ENCODE peak calls at places on chromosome 10, in five cellular contexts. D, K, P, X and M are unnamed samples.

GRCh38 chr10:29804025-29804852 is 169.5 kb upstream of the SVIL start:
- DNase-seq in D (peak), K (no peak), X (no peak), P (peak), M (peak)

GRCh38 chr10:80261316-80262030 is 28.0 kb downstream of the MAT1A start:
- DNase-seq in P (no peak), X (no peak), D (no peak), K (no peak), M (no peak)

GRCh38 chr10:5449823-5450222 is 37.5 kb downstream of the NET1 start:
- DNase-seq in K (no peak), P (peak), X (no peak), D (peak), M (peak)

GRCh38 chr10:62243647-62243997 is 25.0 kb downstream of the RTKN2 start:
- DNase-seq in D (no peak), P (no peak), X (no peak), K (no peak), M (no peak)

GRCh38 chr10:51960494-51960895 is 261.1 kb upstream of the CSTF2T start:
- DNase-seq in P (peak), X (no peak), K (peak), D (peak), M (no peak)

GRCh38 chr10:43202224-43202656 is 64.0 kb downstream of the CSGALNACT2 start:
- DNase-seq in D (no peak), K (no peak), X (no peak), P (peak), M (no peak)

GRCh38 chr10:124354411-124355382 is 64.0 kb downstream of the OAT start:
- DNase-seq in K (peak), D (peak), P (peak), X (no peak), M (peak)

GRCh38 chr10:73894245-73894971 is 16.5 kb upstream of the PLAU start:
- DNase-seq in K (no peak), D (peak), X (no peak), P (peak), M (peak)

GRCh38 chr10:75512534-75512933 is 81.1 kb downstream of the LRMDA start:
- DNase-seq in X (no peak), D (no peak), P (peak), K (no peak), M (no peak)

GRCh38 chr10:117860823-117861222 is 185.9 kb downstream of the RAB11FIP2 start:
- DNase-seq in K (no peak), P (no peak), D (peak), X (no peak), M (no peak)

GRCh38 chr10:101041252-101041761 is 10.3 kb downstream of the SFXN3 start:
- DNase-seq in D (peak), K (no peak), P (peak), X (no peak), M (peak)

GRCh38 chr10:26437637-26438461 is at the start of gene APBB1IP:
- DNase-seq in K (no peak), D (no peak), P (no peak), X (no peak), M (peak)

GRCh38 chr10:86522385-86522855 is 828 bp upstream of the WAPL start:
- DNase-seq in K (no peak), X (no peak), D (no peak), P (peak), M (peak)

GRCh38 chr10:96044686-96045085 is 1.3 kb downstream of the CCNJ start:
- DNase-seq in P (peak), K (no peak), X (no peak), D (peak), M (peak)

GRCh38 chr10:96043895-96044580 is 655 bp downstream of the CCNJ start:
- DNase-seq in K (peak), X (no peak), D (peak), P (peak), M (peak)

GRCh38 chr10:96041146-96041545 is 2.2 kb upstream of the CCNJ start:
- DNase-seq in X (no peak), D (no peak), K (no peak), P (no peak), M (peak)

GRCh38 chr10:96046546-96046945 is 3.2 kb downstream of the CCNJ start:
- DNase-seq in P (no peak), K (no peak), X (no peak), D (no peak), M (no peak)

DNA sequence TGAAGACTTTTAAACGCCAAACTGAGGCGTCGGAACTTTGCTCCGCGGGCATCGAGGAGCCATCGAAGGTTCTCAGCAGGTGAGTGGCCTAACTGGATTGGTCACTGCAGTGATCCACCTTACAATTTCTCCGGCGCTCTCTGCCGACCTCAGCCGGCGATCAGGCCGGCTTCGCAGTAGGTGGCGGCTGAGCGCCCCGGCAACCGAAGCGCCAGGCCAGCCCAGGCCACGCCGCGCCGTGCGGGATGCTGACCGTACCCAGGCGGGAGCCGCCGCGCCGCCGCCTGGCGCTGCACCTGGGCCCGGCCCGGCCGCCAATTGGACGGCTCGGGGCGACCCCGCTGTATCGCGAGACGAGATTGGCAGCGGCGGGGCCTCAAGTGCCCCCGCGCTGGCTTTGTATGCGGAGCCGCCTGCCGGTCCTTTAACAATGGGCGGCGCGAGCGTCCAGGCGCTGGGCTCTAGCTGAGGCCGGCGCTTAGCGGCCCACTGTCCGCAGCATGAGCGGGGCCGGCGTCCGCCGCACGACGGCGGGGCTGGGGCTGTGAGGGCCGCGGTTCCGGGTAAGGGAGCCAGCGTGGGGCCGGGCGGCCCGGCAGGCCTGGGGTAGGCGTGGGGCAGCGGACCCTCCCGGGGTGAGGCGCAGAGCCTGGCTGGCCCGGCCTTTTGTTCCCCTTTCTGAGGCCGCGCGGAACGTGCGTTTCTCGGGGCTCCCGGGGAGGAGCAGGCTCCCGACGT is at the start of gene CCNJ:
- DNase-seq in P (peak), X (peak), D (peak), K (peak), M (peak)
- H4K91ac ChIP-seq in P (peak), X (peak), D (peak), K (peak), M (peak)

GRCh38 chr10:56123247-56123646 is 237.8 kb downstream of the ZWINT start:
- DNase-seq in P (no peak), D (no peak), X (no peak), K (no peak), M (no peak)
- H3K4me3 ChIP-seq in P (no peak), D (no peak), X (no peak), K (no peak), M (no peak)

GRCh38 chr10:81874878-81875679 is at the start of gene NRG3:
- DNase-seq in P (no peak), D (no peak), X (no peak), K (peak), M (no peak)

GRCh38 chr10:81873231-81873931 is 1.6 kb upstream of the NRG3 start:
- DNase-seq in X (no peak), P (no peak), K (no peak), D (no peak), M (no peak)

GRCh38 chr10:81873932-81874816 is 820 bp upstream of the NRG3 start:
- DNase-seq in P (peak), X (no peak), K (peak), D (no peak), M (peak)

GRCh38 chr10:81876253-81876731 is 1.3 kb downstream of the NRG3 start:
- DNase-seq in D (no peak), X (no peak), P (no peak), K (peak), M (no peak)

DNA sequence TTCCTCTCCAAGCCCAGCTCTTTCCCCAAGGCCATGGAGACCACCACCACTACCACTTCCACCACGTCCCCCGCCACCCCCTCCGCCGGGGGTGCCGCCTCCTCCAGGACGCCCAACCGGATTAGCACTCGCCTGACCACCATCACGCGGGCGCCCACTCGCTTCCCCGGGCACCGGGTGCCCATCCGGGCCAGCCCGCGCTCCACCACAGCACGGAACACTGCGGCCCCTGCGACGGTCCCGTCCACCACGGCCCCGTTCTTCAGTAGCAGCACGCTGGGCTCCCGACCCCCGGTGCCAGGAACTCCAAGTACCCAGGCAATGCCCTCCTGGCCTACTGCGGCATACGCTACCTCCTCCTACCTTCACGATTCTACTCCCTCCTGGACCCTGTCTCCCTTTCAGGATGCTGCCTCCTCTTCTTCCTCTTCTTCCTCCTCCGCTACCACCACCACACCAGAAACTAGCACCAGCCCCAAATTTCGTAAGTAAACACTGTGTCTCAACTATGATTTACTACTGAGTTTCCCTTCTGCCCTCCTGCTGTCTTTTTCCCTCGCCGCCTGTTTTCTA is 772 bp downstream of the NRG3 start:
- DNase-seq in D (no peak), K (no peak), P (no peak), X (no peak), M (no peak)
- H3K9ac ChIP-seq in D (no peak), K (peak), P (no peak), X (peak), M (no peak)

DNA sequence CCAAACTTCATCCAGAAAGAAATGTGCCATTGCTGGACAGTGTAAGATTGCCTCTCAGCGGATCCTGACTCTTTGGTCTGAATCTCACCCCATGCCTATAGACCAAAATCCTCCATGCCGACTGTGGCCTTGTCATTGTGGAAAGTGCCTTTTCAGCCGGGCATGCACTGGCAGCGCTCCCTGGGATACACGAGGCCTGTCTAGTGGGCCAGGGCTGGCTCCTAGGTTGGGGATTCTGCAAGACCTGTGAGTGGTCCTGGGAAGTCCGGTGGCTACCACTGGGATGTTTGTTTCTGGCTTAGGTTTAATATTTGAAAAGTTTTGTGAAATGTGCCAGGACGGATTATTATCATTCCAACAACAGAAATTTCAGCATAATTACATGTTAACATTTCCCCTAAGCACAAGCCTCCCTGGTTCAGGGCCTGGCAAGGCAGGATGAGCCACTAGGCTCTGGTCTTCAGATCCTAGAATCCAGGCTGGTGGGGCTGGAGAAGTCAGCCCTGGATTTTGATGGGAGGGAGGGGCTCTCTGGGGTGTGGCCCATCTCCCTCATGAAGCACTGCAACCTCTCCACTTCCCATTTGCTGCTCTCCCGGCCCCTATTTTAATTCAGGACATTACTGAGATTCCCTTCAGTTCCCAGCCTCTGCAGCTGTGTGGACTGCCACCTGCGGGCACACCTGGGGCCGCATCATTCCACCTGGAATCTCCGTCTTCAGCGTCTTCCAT is 253.2 kb downstream of the WDR37 start:
- DNase-seq in K (no peak), D (no peak), P (no peak), X (peak), M (no peak)
- H4K91ac ChIP-seq in K (no peak), D (no peak), P (peak), X (peak), M (no peak)

DNA sequence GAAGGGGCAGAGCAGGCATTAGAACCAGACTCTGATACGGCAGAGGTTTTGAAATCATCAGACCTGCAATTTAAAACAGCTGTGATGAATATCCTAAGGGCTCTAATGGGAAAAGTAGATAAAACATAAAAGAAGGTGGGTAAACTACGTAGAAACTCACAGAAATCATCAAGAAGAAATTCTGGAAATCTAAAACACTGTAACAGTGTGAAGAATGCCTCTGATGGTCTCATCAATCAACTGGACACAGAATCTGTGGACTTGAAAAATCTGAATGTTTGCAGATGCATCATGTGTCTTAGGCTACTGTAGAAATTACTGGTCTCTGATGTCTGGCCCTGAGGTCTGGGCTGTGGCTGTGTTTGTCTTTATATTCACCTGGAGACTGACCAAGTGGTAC is 173.0 kb upstream of the NPS start:
- DNase-seq in D (no peak), K (no peak), P (no peak), X (no peak), M (peak)
- H3K4me3 ChIP-seq in D (no peak), K (no peak), P (no peak), X (no peak), M (no peak)

GRCh38 chr10:12708921-12709320 is 292.6 kb downstream of the CCDC3 start:
- DNase-seq in K (no peak), X (no peak), P (peak), D (peak), M (no peak)

GRCh38 chr10:12709516-12709915 is 292.0 kb downstream of the CCDC3 start:
- DNase-seq in K (no peak), X (no peak), P (no peak), D (peak), M (peak)

GRCh38 chr10:12710157-12710556 is 291.4 kb downstream of the CCDC3 start:
- DNase-seq in X (no peak), D (no peak), P (no peak), K (no peak), M (no peak)

GRCh38 chr10:12705943-12706342 is 295.6 kb downstream of the CCDC3 start:
- DNase-seq in P (no peak), K (no peak), D (no peak), X (no peak), M (no peak)

GRCh38 chr10:12707461-12708185 is 293.9 kb downstream of the CCDC3 start:
- DNase-seq in D (peak), X (peak), K (no peak), P (peak), M (peak)
- H3K9ac ChIP-seq in D (peak), X (no peak), K (no peak), P (peak), M (no peak)